ENCODE peak calls at places on chromosomes 13 and 19, in four cellular contexts. W is esophagus squamous epithelium, L is fibroblast of pulmonary artery, Z is nucleus accumbens. J is an unnamed sample.

GRCh38 chr13:33441015-33441414 is 155.5 kb upstream of the STARD13 start:
- DNase-seq in W (no peak), L (peak; percentile 53), Z (no peak), J (no peak)

GRCh38 chr13:41603917-41604316 is 146.6 kb downstream of the RGCC start:
- DNase-seq in W (no peak), L (peak; percentile 79), Z (no peak), J (no peak)

GRCh38 chr19:44657211-44657921 is 13.7 kb downstream of the PVR start:
- DNase-seq in W (no peak), L (peak; percentile 79), Z (peak; percentile 4), J (peak; percentile 58)

GRCh38 chr13:114067886-114068722 is 64.3 kb downstream of the RASA3 start:
- DNase-seq in W (no peak), L (no peak), Z (no peak), J (peak; percentile 46)

GRCh38 chr19:12782424-12783225 is 7.3 kb upstream of the HOOK2 start:
- DNase-seq in W (peak; percentile 67), L (peak; percentile 92), Z (peak; percentile 89), J (peak; percentile 89)

GRCh38 chr19:12984683-12985048 is 10.6 kb upstream of the NFIX start:
- DNase-seq in W (no peak), L (no peak), Z (peak; percentile 41), J (no peak)

GRCh38 chr19:57280913-57281425 is 684 bp downstream of the ZNF460 start:
- DNase-seq in W (no peak), L (no peak), Z (no peak), J (no peak)

GRCh38 chr19:912181-913079 is 589 bp downstream of the R3HDM4 start:
- DNase-seq in W (no peak), L (peak; percentile 28), Z (no peak), J (no peak)

GRCh38 chr13:110327036-110327790 is 20.1 kb downstream of the COL4A2 start:
- DNase-seq in W (no peak), L (no peak), Z (no peak), J (no peak)

GRCh38 chr19:55641376-55642152 is 762 bp downstream of the ZNF580 start:
- DNase-seq in W (no peak), L (peak; percentile 36), Z (no peak), J (no peak)

GRCh38 chr13:30329009-30329585 is 21.7 kb upstream of the KATNAL1 start:
- DNase-seq in W (no peak), L (no peak), Z (no peak), J (no peak)

GRCh38 chr13:111893071-111893606 is 173.8 kb upstream of the SOX1 start:
- DNase-seq in W (no peak), L (no peak), Z (no peak), J (no peak)

GRCh38 chr19:40366697-40367561 is 18.4 kb downstream of the PLD3 start:
- DNase-seq in W (no peak), L (peak; percentile 26), Z (peak; percentile 19), J (no peak)

GRCh38 chr13:114097504-114097892 is 34.9 kb downstream of the RASA3 start:
- DNase-seq in W (no peak), L (no peak), Z (no peak), J (no peak)